ENCODE peak calls at places on chromosomes 13 and 19, in nine cellular contexts. V is DND-41, D is left lung, R is upper lobe of right lung, A is OCI-LY7, Q is right cardiac atrium, T is cardiac muscle cell, Y is stomach, W is tibial nerve. I is an unnamed sample. For H3K9me3 and H3K4me1, the result is how much of the 10 kb centered on the place peaks cover.

GRCh38 chr19:17555929-17556813 is 722 bp downstream of the COLGALT1 start:
- DNase-seq in V (peak), D (peak), R (peak), A (peak), Q (peak), T (peak), Y (peak), W (peak), I (no peak)

GRCh38 chr13:27968316-27969072 is 621 bp downstream of the CDX2 start:
- DNase-seq in V (no peak), D (no peak), R (no peak), A (no peak), Q (no peak), T (no peak), Y (peak), W (no peak), I (peak)

GRCh38 chr13:95614641-95615245 is 29.8 kb downstream of the DZIP1 start:
- DNase-seq in V (no peak), D (no peak), R (no peak), A (no peak), Q (no peak), T (no peak), Y (no peak), W (no peak), I (no peak)

GRCh38 chr19:27765397-27765796 is 1447.6 kb downstream of the UQCRFS1 start:
- DNase-seq in V (no peak), D (no peak), R (no peak), A (no peak), Q (no peak), T (no peak), Y (no peak), W (peak), I (peak)

GRCh38 chr19:4140237-4140711 is 13.2 kb upstream of the CREB3L3 start:
- DNase-seq in V (peak), D (no peak), R (no peak), A (peak), Q (no peak), T (peak), Y (no peak), W (no peak), I (no peak)

GRCh38 chr19:38917516-38917915 is 5.5 kb upstream of the CCER2 start:
- DNase-seq in V (no peak), D (peak), R (no peak), A (no peak), Q (no peak), T (no peak), Y (no peak), W (no peak), I (no peak)

GRCh38 chr19:49746206-49746958 is 16.7 kb downstream of the TSKS start:
- DNase-seq in V (peak), D (peak), R (peak), A (peak), Q (peak), T (no peak), Y (peak), W (no peak), I (no peak)

GRCh38 chr19:5006201-5006600 is 37.3 kb downstream of the KDM4B start:
- DNase-seq in V (no peak), D (peak), R (no peak), A (no peak), Q (no peak), T (no peak), Y (no peak), W (no peak), I (no peak)

GRCh38 chr19:43639507-43640423 is at the start of gene CADM4:
- DNase-seq in V (peak), D (peak), R (peak), A (no peak), Q (peak), T (peak), Y (peak), W (no peak), I (no peak)

GRCh38 chr19:19062454-19063182 is 1.2 kb upstream of the SLC25A42 start:
- DNase-seq in V (peak), D (peak), R (no peak), A (peak), Q (no peak), T (no peak), Y (no peak), W (no peak), I (no peak)

GRCh38 chr19:43780706-43781525 is at the start of gene KCNN4:
- DNase-seq in V (no peak), D (peak), R (peak), A (peak), Q (no peak), T (no peak), Y (peak), W (no peak), I (no peak)

GRCh38 chr19:8988204-8988603 is 22.0 kb downstream of the MUC16 start:
- DNase-seq in V (peak), D (no peak), R (no peak), A (peak), Q (no peak), T (no peak), Y (no peak), W (no peak), I (no peak)

GRCh38 chr13:102440259-102440936 is 38.5 kb upstream of the FGF14 start:
- DNase-seq in V (no peak), D (no peak), R (peak), A (peak), Q (no peak), T (no peak), Y (peak), W (no peak), I (no peak)

GRCh38 chr13:80334582-80335260 is 6.2 kb downstream of the SPRY2 start:
- DNase-seq in V (no peak), D (no peak), R (no peak), A (no peak), Q (no peak), T (no peak), Y (no peak), W (no peak), I (no peak)

GRCh38 chr13:20769091-20769490 is 4.7 kb downstream of the EEF1AKMT1 start:
- DNase-seq in V (no peak), D (no peak), R (no peak), A (no peak), Q (no peak), T (no peak), Y (no peak), W (no peak), I (no peak)

GRCh38 chr19:45476349-45476717 is 8.5 kb downstream of the FOSB start:
- DNase-seq in V (no peak), D (no peak), R (no peak), A (no peak), Q (no peak), T (no peak), Y (no peak), W (no peak), I (no peak)

GRCh38 chr13:75175575-75175974 is 306.4 kb downstream of the TBC1D4 start:
- DNase-seq in V (no peak), D (no peak), R (no peak), A (no peak), Q (no peak), T (no peak), Y (no peak), W (no peak), I (no peak)

GRCh38 chr13:24267801-24268200 is 41.6 kb upstream of the C1QTNF9 start:
- DNase-seq in V (no peak), D (no peak), R (no peak), A (no peak), Q (no peak), T (no peak), Y (no peak), W (no peak), I (no peak)

GRCh38 chr19:28519950-28520861 is 692.7 kb downstream of the UQCRFS1 start:
- DNase-seq in V (no peak), D (no peak), R (no peak), A (no peak), Q (no peak), T (no peak), Y (no peak), W (no peak), I (no peak)

GRCh38 chr13:72851678-72852014 is 69.7 kb downstream of the PIBF1 start:
- DNase-seq in V (peak), D (no peak), R (no peak), A (no peak), Q (no peak), T (no peak), Y (no peak), W (no peak), I (no peak)

GRCh38 chr13:99313473-99313872 is 6.3 kb upstream of the GPR183 start:
- DNase-seq in V (no peak), D (no peak), R (no peak), A (no peak), Q (no peak), T (no peak), Y (no peak), W (no peak), I (no peak)

GRCh38 chr19:29836409-29836825 is 24.6 kb downstream of the CCNE1 start:
- DNase-seq in V (no peak), D (no peak), R (peak), A (no peak), Q (no peak), T (no peak), Y (no peak), W (no peak), I (no peak)

GRCh38 chr19:5170329-5170745 is 170.3 kb downstream of the PTPRS start:
- DNase-seq in V (peak), D (peak), R (peak), A (peak), Q (no peak), T (no peak), Y (peak), W (no peak), I (no peak)

GRCh38 chr13:37701972-37702371 is 103.4 kb upstream of the POSTN start:
- DNase-seq in V (no peak), D (no peak), R (no peak), A (no peak), Q (no peak), T (no peak), Y (no peak), W (peak), I (peak)

GRCh38 chr19:52370341-52370710 is 603 bp downstream of the ZNF880 start:
- DNase-seq in V (no peak), D (no peak), R (no peak), A (no peak), Q (no peak), T (no peak), Y (no peak), W (no peak), I (no peak)
- H3K9me3 ChIP-seq in V (under half), D (half or more), R (under half), A (under half), Q (under half), T (under half), Y (under half), W (under half), I (under half)

DNA sequence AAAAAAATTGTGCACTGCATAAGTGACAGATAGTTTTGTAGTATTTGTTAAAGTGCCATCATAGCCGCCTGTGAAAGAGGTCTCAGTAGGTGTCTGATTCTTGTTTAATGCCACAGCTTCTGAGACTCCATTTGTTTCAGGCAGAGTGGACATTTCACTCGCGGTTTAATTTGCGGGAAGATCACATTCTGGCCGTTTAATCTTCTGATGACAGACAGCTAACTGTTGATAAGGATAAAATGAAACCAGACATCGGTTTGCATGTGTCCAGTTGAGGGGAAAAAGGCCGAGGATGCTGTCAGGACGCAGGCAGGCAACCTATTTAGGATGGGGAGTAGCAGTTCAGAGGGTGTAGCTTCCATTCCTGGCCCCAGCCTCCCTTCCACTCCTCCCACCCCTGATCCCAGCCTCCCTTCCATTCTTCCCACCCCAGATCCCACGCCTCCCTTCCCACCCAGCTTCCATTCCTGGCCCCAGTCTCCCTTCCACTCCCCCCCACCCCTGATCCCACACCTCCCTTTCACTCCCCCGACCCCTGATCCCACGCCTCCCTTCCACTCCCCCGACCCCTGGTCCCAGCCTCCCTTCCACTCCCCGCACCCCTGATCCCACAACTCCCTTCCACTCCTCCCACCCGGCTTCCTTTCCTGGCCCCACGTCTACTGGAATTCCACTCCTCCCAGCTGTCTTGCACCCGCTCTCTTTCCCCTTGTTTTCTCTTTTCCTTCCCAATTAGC is 23.8 kb downstream of the ATP11A start:
- DNase-seq in V (no peak), D (no peak), R (peak), A (no peak), Q (no peak), T (no peak), Y (no peak), W (no peak), I (no peak)
- H3K27ac ChIP-seq in V (no peak), D (peak), R (peak), A (no peak), Q (peak), T (peak), Y (no peak), W (peak), I (no peak)

GRCh38 chr19:50792852-50793250 is 2.6 kb downstream of the ACP4 start:
- DNase-seq in V (no peak), D (no peak), R (no peak), A (no peak), Q (no peak), T (no peak), Y (no peak), W (no peak), I (no peak)

GRCh38 chr19:50791594-50792245 is 1.5 kb downstream of the ACP4 start:
- DNase-seq in V (no peak), D (no peak), R (no peak), A (no peak), Q (no peak), T (no peak), Y (no peak), W (no peak), I (no peak)

GRCh38 chr19:50793558-50794065 is 3.4 kb downstream of the ACP4 start:
- DNase-seq in V (peak), D (no peak), R (no peak), A (no peak), Q (no peak), T (no peak), Y (no peak), W (no peak), I (no peak)

GRCh38 chr19:50790898-50791562 is 815 bp downstream of the ACP4 start:
- DNase-seq in V (no peak), D (no peak), R (no peak), A (no peak), Q (no peak), T (no peak), Y (no peak), W (no peak), I (no peak)

GRCh38 chr19:50792246-50792851 is 2.1 kb downstream of the ACP4 start:
- DNase-seq in V (no peak), D (no peak), R (no peak), A (no peak), Q (no peak), T (no peak), Y (no peak), W (no peak), I (no peak)
- H3K4me1 ChIP-seq in V (under half), D (under half), R (under half), A (under half), Q (under half), T (under half), Y (under half), W (under half), I (under half)

GRCh38 chr19:57357406-57357805 is 5.9 kb upstream of the TRAPPC2B start:
- DNase-seq in V (no peak), D (no peak), R (no peak), A (no peak), Q (no peak), T (no peak), Y (no peak), W (no peak), I (no peak)
- H3K9me3 ChIP-seq in V (under half), D (half or more), R (under half), A (under half), Q (under half), T (under half), Y (under half), W (under half), I (half or more)

GRCh38 chr13:111282425-111282824 is 38.0 kb upstream of the TEX29 start:
- DNase-seq in V (no peak), D (no peak), R (no peak), A (no peak), Q (no peak), T (no peak), Y (no peak), W (no peak), I (no peak)

GRCh38 chr13:111284579-111284978 is 35.9 kb upstream of the TEX29 start:
- DNase-seq in V (no peak), D (no peak), R (no peak), A (no peak), Q (no peak), T (no peak), Y (no peak), W (no peak), I (no peak)

GRCh38 chr13:111283991-111284390 is 36.5 kb upstream of the TEX29 start:
- DNase-seq in V (no peak), D (no peak), R (no peak), A (no peak), Q (peak), T (no peak), Y (no peak), W (no peak), I (no peak)

GRCh38 chr13:111282997-111283396 is 37.4 kb upstream of the TEX29 start:
- DNase-seq in V (no peak), D (no peak), R (no peak), A (no peak), Q (peak), T (no peak), Y (no peak), W (no peak), I (no peak)

GRCh38 chr13:111283457-111283856 is 37.0 kb upstream of the TEX29 start:
- DNase-seq in V (no peak), D (no peak), R (no peak), A (no peak), Q (no peak), T (no peak), Y (no peak), W (no peak), I (no peak)
- H3K27ac ChIP-seq in V (no peak), D (no peak), R (no peak), A (no peak), Q (peak), T (no peak), Y (no peak), W (no peak), I (peak)

DNA sequence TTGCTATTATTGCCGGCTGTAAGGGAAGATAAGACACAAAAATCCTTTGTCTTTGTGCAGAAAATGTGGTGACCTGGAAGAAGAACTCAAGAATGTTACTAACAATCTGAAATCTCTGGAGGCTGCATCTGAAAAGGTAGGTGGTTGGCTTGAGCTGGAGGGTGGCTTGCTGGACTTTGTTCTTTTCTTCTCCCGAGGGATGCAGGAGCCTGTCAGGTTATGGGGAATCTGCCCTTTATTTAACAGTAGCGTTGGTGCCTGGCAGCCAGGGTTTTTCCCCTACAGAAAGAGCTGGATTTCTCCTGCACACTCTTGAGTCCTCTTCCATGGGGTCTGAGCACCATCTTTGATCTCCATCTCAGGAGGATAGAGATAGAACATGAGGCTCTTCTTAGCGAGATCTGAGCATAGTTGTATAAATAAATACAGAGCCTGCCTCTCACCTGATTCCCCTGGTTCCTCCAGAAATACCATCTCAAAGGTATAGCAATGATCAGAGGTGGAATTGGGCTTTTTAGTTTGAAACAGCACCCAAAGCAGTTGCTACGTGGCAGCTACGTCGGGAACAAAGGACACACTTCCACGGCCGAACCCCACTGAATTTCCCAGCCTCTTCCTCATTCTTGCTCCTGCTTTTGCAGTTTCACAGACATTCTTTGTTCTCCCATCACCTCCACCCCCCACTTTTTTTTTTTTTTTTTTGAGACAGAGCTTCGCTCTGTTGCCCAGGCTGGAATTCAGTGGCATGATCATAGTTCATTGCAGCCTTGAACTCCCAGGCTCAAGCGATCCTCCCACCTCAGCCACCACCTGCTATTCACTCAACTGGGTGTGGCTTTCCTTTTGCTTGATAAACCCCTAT is 12.9 kb downstream of the TPM4 start:
- DNase-seq in V (no peak), D (no peak), R (no peak), A (no peak), Q (no peak), T (no peak), Y (no peak), W (no peak), I (no peak)
- H3K4me1 ChIP-seq in V (under half), D (under half), R (under half), A (under half), Q (under half), T (under half), Y (under half), W (half or more), I (under half)

GRCh38 chr19:21704320-21704719 is 63.1 kb downstream of the ZNF100 start:
- DNase-seq in V (no peak), D (no peak), R (no peak), A (no peak), Q (no peak), T (no peak), Y (no peak), W (no peak), I (no peak)
- H3K9me3 ChIP-seq in V (under half), D (under half), R (under half), A (under half), Q (under half), T (under half), Y (under half), W (under half), I (under half)

GRCh38 chr19:33771308-33772101 is 25.2 kb upstream of the KCTD15 start:
- DNase-seq in V (peak), D (no peak), R (peak), A (peak), Q (peak), T (peak), Y (peak), W (peak), I (no peak)
- H3K27ac ChIP-seq in V (no peak), D (no peak), R (no peak), A (no peak), Q (no peak), T (no peak), Y (no peak), W (no peak), I (no peak)

GRCh38 chr19:48618278-48618915 is 581 bp downstream of the RPL18 start:
- DNase-seq in V (no peak), D (no peak), R (no peak), A (no peak), Q (no peak), T (peak), Y (no peak), W (no peak), I (no peak)

GRCh38 chr19:48616041-48616436 is 1.2 kb upstream of the FAM83E start:
- DNase-seq in V (no peak), D (peak), R (no peak), A (no peak), Q (no peak), T (no peak), Y (no peak), W (no peak), I (no peak)

GRCh38 chr19:48617146-48617937 is 1.6 kb downstream of the RPL18 start:
- DNase-seq in V (no peak), D (no peak), R (no peak), A (no peak), Q (no peak), T (no peak), Y (peak), W (no peak), I (no peak)

GRCh38 chr19:48615145-48616040 is 517 bp upstream of the FAM83E start:
- DNase-seq in V (no peak), D (no peak), R (no peak), A (no peak), Q (no peak), T (no peak), Y (no peak), W (no peak), I (no peak)

GRCh38 chr19:48616491-48617056 is 1.7 kb upstream of the FAM83E start:
- DNase-seq in V (no peak), D (no peak), R (no peak), A (no peak), Q (no peak), T (no peak), Y (no peak), W (no peak), I (no peak)
- H3K4me1 ChIP-seq in V (under half), D (under half), R (under half), A (under half), Q (under half), T (under half), Y (half or more), W (half or more), I (under half)

GRCh38 chr19:3119782-3120380 is 16.0 kb upstream of the GNA15 start:
- DNase-seq in V (no peak), D (peak), R (no peak), A (no peak), Q (peak), T (no peak), Y (no peak), W (no peak), I (no peak)

GRCh38 chr19:3120611-3121231 is 15.1 kb upstream of the GNA15 start:
- DNase-seq in V (no peak), D (peak), R (no peak), A (no peak), Q (peak), T (no peak), Y (no peak), W (no peak), I (no peak)

GRCh38 chr19:3122512-3122870 is 13.3 kb upstream of the GNA15 start:
- DNase-seq in V (no peak), D (peak), R (no peak), A (no peak), Q (no peak), T (no peak), Y (no peak), W (no peak), I (no peak)

GRCh38 chr19:3121821-3122511 is 13.9 kb upstream of the GNA15 start:
- DNase-seq in V (no peak), D (peak), R (no peak), A (no peak), Q (peak), T (no peak), Y (no peak), W (no peak), I (no peak)

GRCh38 chr19:3121396-3121795 is 14.4 kb upstream of the GNA15 start:
- DNase-seq in V (no peak), D (peak), R (no peak), A (no peak), Q (peak), T (no peak), Y (no peak), W (no peak), I (no peak)
- H3K9me3 ChIP-seq in V (under half), D (under half), R (under half), A (under half), Q (under half), T (under half), Y (under half), W (under half), I (under half)

I was measured in ascending aorta.